ENCODE peak calls at places on chromosome 17, in four cellular contexts. One of them, this sample, is unnamed.

GRCh38 chr17:17079336-17079735 is 37.1 kb downstream of the MPRIP start:
- DNase-seq in neural progenitor cell: peak
- DNase-seq in OCI-LY7: no peak
- DNase-seq in GM23248: no peak
- DNase-seq in this sample: no peak

GRCh38 chr17:57106107-57106835 is 21.2 kb downstream of the AKAP1 start:
- DNase-seq in neural progenitor cell: peak
- DNase-seq in OCI-LY7: no peak
- DNase-seq in GM23248: no peak
- DNase-seq in this sample: no peak

GRCh38 chr17:9021985-9022552 is 759 bp downstream of the NTN1 start:
- DNase-seq in OCI-LY7: no peak
- DNase-seq in GM23248: peak
- DNase-seq in neural progenitor cell: peak
- DNase-seq in this sample: no peak

GRCh38 chr17:78120971-78121800 is 7.4 kb downstream of the TMC6 start:
- DNase-seq in OCI-LY7: peak
- DNase-seq in GM23248: no peak
- DNase-seq in neural progenitor cell: no peak
- DNase-seq in this sample: peak

GRCh38 chr17:68446626-68447041 is 10.7 kb downstream of the WIPI1 start:
- DNase-seq in OCI-LY7: no peak
- DNase-seq in GM23248: no peak
- DNase-seq in neural progenitor cell: no peak
- DNase-seq in this sample: no peak

GRCh38 chr17:19485800-19486340 is 47.8 kb upstream of the SLC47A1 start:
- DNase-seq in OCI-LY7: no peak
- DNase-seq in GM23248: no peak
- DNase-seq in neural progenitor cell: no peak
- DNase-seq in this sample: no peak

GRCh38 chr17:48472485-48473281 is 42.7 kb upstream of the SKAP1 start:
- DNase-seq in OCI-LY7: peak
- DNase-seq in neural progenitor cell: peak
- DNase-seq in GM23248: peak
- DNase-seq in this sample: peak

GRCh38 chr17:27218719-27219488 is 75.0 kb upstream of the WSB1 start:
- DNase-seq in neural progenitor cell: no peak
- DNase-seq in OCI-LY7: no peak
- DNase-seq in GM23248: no peak
- DNase-seq in this sample: peak

GRCh38 chr17:5391678-5392077 is 27.8 kb downstream of the NUP88 start:
- DNase-seq in OCI-LY7: no peak
- DNase-seq in neural progenitor cell: no peak
- DNase-seq in GM23248: no peak
- DNase-seq in this sample: no peak

GRCh38 chr17:6505425-6506142 is 50.8 kb downstream of the PITPNM3 start:
- DNase-seq in GM23248: peak
- DNase-seq in neural progenitor cell: no peak
- DNase-seq in OCI-LY7: no peak
- DNase-seq in this sample: no peak

GRCh38 chr17:49722066-49722465 is 14.3 kb upstream of the SLC35B1 start:
- DNase-seq in GM23248: no peak
- DNase-seq in OCI-LY7: no peak
- DNase-seq in neural progenitor cell: peak
- DNase-seq in this sample: no peak

GRCh38 chr17:76202516-76202915 is 37.8 kb downstream of the RNF157 start:
- DNase-seq in neural progenitor cell: no peak
- DNase-seq in GM23248: peak
- DNase-seq in OCI-LY7: no peak
- DNase-seq in this sample: no peak

GRCh38 chr17:10792156-10792555 is 11.7 kb downstream of the TMEM238L start:
- DNase-seq in GM23248: no peak
- DNase-seq in OCI-LY7: no peak
- DNase-seq in neural progenitor cell: no peak
- DNase-seq in this sample: no peak

GRCh38 chr17:49210158-49211029 is at the start of the genes ABI3 and GNGT2:
- DNase-seq in GM23248: no peak
- DNase-seq in OCI-LY7: peak
- DNase-seq in neural progenitor cell: no peak
- DNase-seq in this sample: no peak

GRCh38 chr17:77555741-77556291 is 402.7 kb upstream of the TNRC6C start:
- DNase-seq in GM23248: no peak
- DNase-seq in OCI-LY7: no peak
- DNase-seq in neural progenitor cell: peak
- DNase-seq in this sample: no peak

GRCh38 chr17:16415031-16415924 is at the start of gene TRPV2:
- DNase-seq in neural progenitor cell: peak
- DNase-seq in GM23248: no peak
- DNase-seq in OCI-LY7: peak
- DNase-seq in this sample: peak

GRCh38 chr17:13352747-13353415 is 248.8 kb downstream of the HS3ST3A1 start:
- DNase-seq in neural progenitor cell: no peak
- DNase-seq in GM23248: no peak
- DNase-seq in OCI-LY7: no peak
- DNase-seq in this sample: no peak

GRCh38 chr17:51298508-51299371 is 38.4 kb downstream of the UTP18 start:
- DNase-seq in neural progenitor cell: peak
- DNase-seq in GM23248: peak
- DNase-seq in OCI-LY7: peak
- DNase-seq in this sample: peak

GRCh38 chr17:58557981-58558380 is 43.5 kb upstream of the MTMR4 start:
- DNase-seq in OCI-LY7: no peak
- DNase-seq in GM23248: no peak
- DNase-seq in neural progenitor cell: no peak
- DNase-seq in this sample: no peak
- H3K27ac ChIP-seq in OCI-LY7: no peak
- H3K27ac ChIP-seq in GM23248: no peak
- H3K27ac ChIP-seq in neural progenitor cell: no peak
- H3K27ac ChIP-seq in this sample: no peak

DNA sequence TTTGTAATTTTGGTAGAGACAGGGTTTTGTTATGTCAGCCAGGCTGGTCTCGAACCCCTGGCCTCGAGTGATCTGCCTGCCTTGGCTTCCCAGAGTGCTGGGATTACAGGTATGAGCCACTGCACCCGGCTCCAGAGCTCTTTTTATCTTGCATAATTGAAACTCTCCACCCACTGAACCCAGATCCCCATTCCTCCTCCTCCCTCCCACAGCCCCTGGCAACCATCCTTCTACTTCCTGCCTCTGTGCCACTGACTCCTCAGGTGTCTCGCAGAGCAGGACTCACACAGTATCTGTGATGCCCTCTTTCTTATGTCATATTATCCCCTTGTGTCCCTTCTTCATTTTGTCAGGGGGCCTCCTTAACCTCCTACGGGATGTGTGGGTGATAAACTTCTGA is 340.7 kb downstream of the SLC39A11 start:
- DNase-seq in GM23248: no peak
- DNase-seq in OCI-LY7: no peak
- DNase-seq in neural progenitor cell: no peak
- DNase-seq in this sample: no peak
- TF ChIP-seq EZH2phosphoT487 in GM23248: no peak
- TF ChIP-seq EZH2phosphoT487 in OCI-LY7: no peak
- TF ChIP-seq EZH2phosphoT487 in neural progenitor cell: no peak
- TF ChIP-seq EZH2phosphoT487 in this sample: no peak

DNA sequence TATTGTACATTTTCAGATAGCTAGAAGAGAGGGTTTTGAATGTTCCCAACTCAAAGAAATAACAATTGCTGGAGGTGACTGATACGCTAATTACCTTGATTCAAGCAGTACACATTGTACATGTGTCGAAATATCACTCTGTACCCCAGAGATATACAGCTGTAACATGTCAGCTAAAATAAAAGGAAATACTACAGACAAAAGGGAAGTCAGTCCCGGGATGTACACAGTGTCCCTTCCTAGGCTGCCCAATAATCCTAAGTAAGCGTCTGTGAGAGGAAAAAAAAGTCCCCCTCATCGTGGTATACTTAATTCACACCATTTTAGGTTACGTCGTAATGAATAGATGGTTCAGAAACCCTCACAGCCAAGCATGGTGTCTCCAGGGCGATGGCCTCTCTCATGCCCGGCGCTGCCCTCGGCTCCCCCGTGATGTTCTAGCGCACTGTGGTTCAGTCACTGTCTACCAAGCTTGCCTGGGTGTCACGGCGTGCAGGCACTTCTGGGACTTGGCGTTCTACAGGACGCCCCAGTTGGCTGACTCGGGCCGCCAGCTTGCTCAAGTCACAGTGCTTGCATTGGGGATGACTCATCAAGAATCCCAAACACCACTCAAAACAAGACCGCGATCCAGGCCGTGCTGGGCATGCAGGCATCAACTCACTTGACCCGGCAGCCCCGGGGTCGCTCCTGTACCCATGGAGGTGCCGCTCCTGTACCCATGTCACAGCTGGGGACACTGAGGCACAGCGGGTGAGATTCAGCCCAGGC is 27.6 kb downstream of the CCDC40 start:
- DNase-seq in neural progenitor cell: no peak
- DNase-seq in OCI-LY7: no peak
- DNase-seq in GM23248: peak
- DNase-seq in this sample: no peak
- H3K4me3 ChIP-seq in neural progenitor cell: no peak
- H3K4me3 ChIP-seq in OCI-LY7: no peak
- H3K4me3 ChIP-seq in GM23248: no peak
- H3K4me3 ChIP-seq in this sample: no peak

GRCh38 chr17:81990836-81991683 is 13.6 kb downstream of the ASPSCR1 start:
- DNase-seq in neural progenitor cell: no peak
- DNase-seq in GM23248: no peak
- DNase-seq in OCI-LY7: no peak
- DNase-seq in this sample: no peak
- H3K27ac ChIP-seq in neural progenitor cell: peak
- H3K27ac ChIP-seq in GM23248: no peak
- H3K27ac ChIP-seq in OCI-LY7: no peak
- H3K27ac ChIP-seq in this sample: no peak

GRCh38 chr17:18107971-18108370 is 585 bp upstream of the MYO15A start:
- DNase-seq in GM23248: no peak
- DNase-seq in OCI-LY7: no peak
- DNase-seq in neural progenitor cell: no peak
- DNase-seq in this sample: no peak
- TF ChIP-seq EZH2phosphoT487 in GM23248: no peak
- TF ChIP-seq EZH2phosphoT487 in OCI-LY7: no peak
- TF ChIP-seq EZH2phosphoT487 in neural progenitor cell: no peak
- TF ChIP-seq EZH2phosphoT487 in this sample: no peak

DNA sequence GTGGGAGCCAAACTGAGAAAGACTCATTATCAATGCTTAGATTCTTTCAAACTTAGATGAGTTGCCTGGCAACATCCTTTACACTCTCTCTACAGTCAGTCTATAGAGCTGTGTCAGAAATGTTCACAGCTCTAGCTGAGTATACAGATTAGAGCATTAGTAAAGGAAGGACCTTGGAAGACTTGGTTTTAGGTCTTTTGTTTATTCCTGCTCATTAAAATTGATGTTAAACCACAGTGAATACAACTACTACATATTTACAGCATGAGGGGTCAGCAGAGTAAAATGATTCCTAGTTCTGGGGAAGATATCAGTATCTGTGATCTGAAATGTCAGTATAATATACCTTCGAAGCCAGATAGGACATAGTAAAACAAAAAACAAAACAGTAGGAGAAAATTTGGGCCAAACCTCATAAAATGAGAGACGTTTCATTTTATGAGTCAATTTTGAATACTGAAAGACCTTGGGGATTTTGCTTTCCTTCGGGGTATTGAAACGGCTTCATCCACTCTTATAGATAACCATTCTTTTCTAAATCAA is 186.0 kb downstream of the TANC2 start:
- DNase-seq in neural progenitor cell: peak
- DNase-seq in OCI-LY7: no peak
- DNase-seq in GM23248: peak
- DNase-seq in this sample: no peak
- H3K4me3 ChIP-seq in neural progenitor cell: peak
- H3K4me3 ChIP-seq in OCI-LY7: no peak
- H3K4me3 ChIP-seq in GM23248: no peak
- H3K4me3 ChIP-seq in this sample: no peak

This sample was measured in MM.1S.